ENCODE peak calls at places on chromosomes 6 and 20, in ten cellular contexts. S is heart right ventricle; M is psoas muscle; L is mammary epithelial cell; B is uterus; F is body of pancreas; K is neuronal stem cell; Q is IMR-90; J is right lobe of liver; Z is effector memory CD4-positive, alpha-beta T cell. V is an unnamed sample. For H3K36me3, H3K4me1 and H3K9me3, the result is how much of the 10 kb centered on the place peaks cover.

GRCh38 chr6:98092326-98092725 is 742.0 kb upstream of the POU3F2 start:
- DNase-seq in L (no peak), Q (no peak), M (no peak), K (no peak), F (no peak), S (no peak), Z (no peak), B (no peak), J (no peak), V (no peak)

GRCh38 chr20:53077373-53078205 is 105.4 kb downstream of the TSHZ2 start:
- DNase-seq in Q (no peak), B (peak), M (no peak), Z (no peak), L (peak), J (peak), S (no peak), K (no peak), F (peak), V (no peak)

GRCh38 chr20:32743237-32744112 is at the start of gene COMMD7:
- DNase-seq in F (peak), M (peak), K (no peak), Q (peak), B (no peak), S (peak), J (peak), Z (peak), L (peak), V (no peak)

GRCh38 chr20:57069442-57069841 is 197.0 kb downstream of the BMP7 start:
- DNase-seq in Z (no peak), B (no peak), S (no peak), Q (no peak), K (no peak), M (no peak), J (no peak), F (no peak), L (no peak), V (no peak)

GRCh38 chr20:53827292-53827995 is 233.8 kb upstream of the ZNF217 start:
- DNase-seq in Z (no peak), L (no peak), M (no peak), B (no peak), F (no peak), S (no peak), Q (no peak), J (no peak), K (no peak), V (no peak)

GRCh38 chr6:85754894-85755293 is 112.2 kb upstream of the SYNCRIP start:
- DNase-seq in L (no peak), Z (no peak), Q (no peak), M (no peak), S (no peak), F (no peak), K (no peak), J (no peak), B (no peak), V (no peak)

GRCh38 chr6:163387317-163387716 is 27.2 kb upstream of the QKI start:
- DNase-seq in M (no peak), Z (no peak), S (no peak), Q (peak), F (no peak), J (no peak), K (no peak), B (no peak), L (peak), V (no peak)

GRCh38 chr6:170287371-170287876 is 3.5 kb downstream of the DLL1 start:
- DNase-seq in K (no peak), S (peak), J (peak), M (peak), B (no peak), Q (no peak), Z (no peak), L (no peak), F (no peak), V (no peak)

GRCh38 chr6:146027586-146028249 is 1.1 kb upstream of the GRM1 start:
- DNase-seq in S (no peak), F (no peak), L (no peak), M (no peak), K (peak), Z (no peak), B (no peak), J (no peak), Q (no peak), V (no peak)

GRCh38 chr6:37979392-37980221 is 160.1 kb downstream of the ZFAND3 start:
- DNase-seq in K (no peak), L (peak), S (no peak), J (no peak), M (no peak), Q (no peak), B (no peak), F (no peak), Z (no peak), V (no peak)

GRCh38 chr6:16337280-16337975 is 99.0 kb downstream of the GMPR start:
- DNase-seq in S (peak), K (no peak), Z (no peak), Q (peak), B (peak), M (peak), L (no peak), F (peak), J (peak), V (peak)

GRCh38 chr20:39631557-39631956 is 669.4 kb downstream of the DHX35 start:
- DNase-seq in Q (no peak), K (no peak), J (no peak), B (no peak), M (no peak), F (no peak), S (no peak), Z (no peak), L (peak), V (no peak)

GRCh38 chr20:61185841-61186601 is 66.0 kb upstream of the CDH4 start:
- DNase-seq in Z (no peak), L (peak), F (peak), S (no peak), B (no peak), Q (peak), M (no peak), J (no peak), K (no peak), V (no peak)

GRCh38 chr20:53940883-53941546 is 129.4 kb downstream of the BCAS1 start:
- DNase-seq in J (no peak), S (peak), B (no peak), F (peak), L (peak), M (no peak), Q (peak), K (no peak), Z (no peak), V (no peak)

GRCh38 chr20:19692685-19693119 is 65.4 kb upstream of the RIN2 start:
- DNase-seq in L (peak), K (peak), F (peak), Z (no peak), M (peak), Q (peak), S (peak), J (peak), B (peak), V (no peak)

GRCh38 chr20:37315293-37316110 is 26.0 kb downstream of the MANBAL start:
- DNase-seq in L (peak), Z (no peak), Q (peak), J (no peak), B (peak), F (peak), S (peak), M (peak), K (no peak), V (no peak)

GRCh38 chr6:90284745-90285481 is 11.7 kb downstream of the BACH2 start:
- DNase-seq in L (peak), Q (peak), J (no peak), M (no peak), B (no peak), F (no peak), S (no peak), Z (no peak), K (no peak), V (no peak)

GRCh38 chr6:18101271-18101670 is 21.2 kb downstream of the NHLRC1 start:
- DNase-seq in K (no peak), Q (peak), J (no peak), F (no peak), S (no peak), Z (no peak), M (no peak), B (no peak), L (peak), V (no peak)

GRCh38 chr6:167769408-167770190 is 57.1 kb upstream of the AFDN start:
- DNase-seq in Q (no peak), S (no peak), J (no peak), B (no peak), F (no peak), M (no peak), L (no peak), K (no peak), Z (no peak), V (no peak)

GRCh38 chr20:64057628-64058498 is 5.1 kb upstream of the TCEA2 start:
- DNase-seq in K (no peak), M (peak), F (peak), J (peak), B (peak), Q (peak), S (peak), Z (peak), L (no peak), V (no peak)

GRCh38 chr6:155103816-155104366 is 108.8 kb downstream of the TIAM2 start:
- DNase-seq in K (no peak), L (no peak), J (no peak), M (no peak), B (no peak), Z (no peak), Q (no peak), S (no peak), F (no peak), V (no peak)

GRCh38 chr20:22836211-22836610 is 198.9 kb upstream of the SSTR4 start:
- DNase-seq in K (no peak), J (no peak), Z (no peak), B (no peak), S (no peak), F (no peak), M (no peak), Q (no peak), L (peak), V (no peak)

GRCh38 chr6:168524644-168525043 is 83.7 kb downstream of the SMOC2 start:
- DNase-seq in S (no peak), J (no peak), M (peak), Z (no peak), K (no peak), F (no peak), L (no peak), B (peak), Q (no peak), V (no peak)

GRCh38 chr20:8996817-8997512 is 71.9 kb upstream of the PLCB4 start:
- DNase-seq in F (no peak), Q (no peak), B (no peak), L (no peak), S (no peak), Z (no peak), M (no peak), K (no peak), J (no peak), V (no peak)

GRCh38 chr6:42968783-42969182 is 8.2 kb downstream of the GNMT start:
- DNase-seq in L (no peak), S (no peak), Q (no peak), Z (no peak), M (no peak), J (no peak), B (no peak), K (no peak), F (no peak), V (no peak)
- H3K36me3 ChIP-seq in L (under half), S (under half), Q (under half), Z (under half), M (half or more), J (under half), B (under half), K (under half), F (under half), V (under half)

GRCh38 chr6:159109391-159109790 is 59.8 kb upstream of the FNDC1 start:
- DNase-seq in F (no peak), M (no peak), L (no peak), S (no peak), J (no peak), Z (no peak), K (no peak), Q (no peak), B (no peak), V (no peak)

GRCh38 chr6:159107451-159108260 is 61.5 kb upstream of the FNDC1 start:
- DNase-seq in S (no peak), Z (peak), Q (no peak), B (no peak), M (peak), F (no peak), K (no peak), L (no peak), J (no peak), V (no peak)

GRCh38 chr6:159106627-159107241 is 61.9 kb upstream of the TAGAP start:
- DNase-seq in L (peak), Z (peak), S (peak), B (peak), F (peak), M (peak), K (peak), Q (peak), J (peak), V (no peak)

GRCh38 chr6:159110013-159110412 is 59.2 kb upstream of the FNDC1 start:
- DNase-seq in M (no peak), J (no peak), S (no peak), B (no peak), L (peak), Q (peak), K (peak), F (no peak), Z (no peak), V (no peak)

GRCh38 chr6:159108438-159108985 is 60.7 kb upstream of the FNDC1 start:
- DNase-seq in S (no peak), K (no peak), L (no peak), J (no peak), F (no peak), Q (no peak), Z (no peak), B (no peak), M (no peak), V (no peak)
- H3K4me1 ChIP-seq in S (under half), K (under half), L (under half), J (under half), F (under half), Q (under half), Z (half or more), B (under half), M (under half), V (under half)

GRCh38 chr6:106805771-106806170 is 168.8 kb downstream of the CD24 start:
- DNase-seq in Q (no peak), K (no peak), S (no peak), B (no peak), Z (no peak), L (no peak), M (no peak), J (no peak), F (no peak), V (no peak)

GRCh38 chr6:106805017-106805335 is 169.6 kb downstream of the CD24 start:
- DNase-seq in M (no peak), J (no peak), L (no peak), B (no peak), Q (no peak), S (no peak), K (no peak), F (no peak), Z (no peak), V (no peak)

GRCh38 chr6:106811088-106811686 is 163.3 kb downstream of the CD24 start:
- DNase-seq in M (no peak), S (no peak), B (no peak), L (no peak), Q (no peak), Z (no peak), K (no peak), F (no peak), J (no peak), V (no peak)

GRCh38 chr6:106807946-106808611 is 166.4 kb downstream of the CD24 start:
- DNase-seq in Q (no peak), Z (no peak), S (no peak), J (no peak), K (no peak), B (no peak), L (no peak), M (no peak), F (no peak), V (no peak)

GRCh38 chr6:106808758-106809157 is 165.8 kb downstream of the CD24 start:
- DNase-seq in Z (no peak), F (no peak), Q (no peak), J (no peak), S (no peak), L (no peak), M (no peak), K (no peak), B (no peak), V (no peak)
- H3K9me3 ChIP-seq in Z (under half), F (under half), Q (under half), J (under half), S (under half), L (under half), M (under half), K (under half), B (under half), V (under half)

GRCh38 chr6:107645740-107646139 is 155.8 kb downstream of the SOBP start:
- DNase-seq in Q (no peak), K (no peak), L (no peak), F (no peak), B (no peak), S (no peak), M (no peak), Z (no peak), J (no peak), V (no peak)

GRCh38 chr6:107641500-107641931 is 151.6 kb downstream of the SOBP start:
- DNase-seq in Z (no peak), K (no peak), F (peak), J (peak), L (no peak), S (peak), B (no peak), Q (no peak), M (peak), V (no peak)

GRCh38 chr6:107644513-107644912 is 154.6 kb downstream of the SOBP start:
- DNase-seq in S (no peak), K (no peak), J (no peak), Z (no peak), M (no peak), L (no peak), F (no peak), B (no peak), Q (no peak), V (no peak)

GRCh38 chr6:107646176-107646575 is 156.3 kb downstream of the SOBP start:
- DNase-seq in S (peak), B (peak), L (no peak), J (no peak), K (no peak), F (peak), M (peak), Z (no peak), Q (no peak), V (no peak)

DNA sequence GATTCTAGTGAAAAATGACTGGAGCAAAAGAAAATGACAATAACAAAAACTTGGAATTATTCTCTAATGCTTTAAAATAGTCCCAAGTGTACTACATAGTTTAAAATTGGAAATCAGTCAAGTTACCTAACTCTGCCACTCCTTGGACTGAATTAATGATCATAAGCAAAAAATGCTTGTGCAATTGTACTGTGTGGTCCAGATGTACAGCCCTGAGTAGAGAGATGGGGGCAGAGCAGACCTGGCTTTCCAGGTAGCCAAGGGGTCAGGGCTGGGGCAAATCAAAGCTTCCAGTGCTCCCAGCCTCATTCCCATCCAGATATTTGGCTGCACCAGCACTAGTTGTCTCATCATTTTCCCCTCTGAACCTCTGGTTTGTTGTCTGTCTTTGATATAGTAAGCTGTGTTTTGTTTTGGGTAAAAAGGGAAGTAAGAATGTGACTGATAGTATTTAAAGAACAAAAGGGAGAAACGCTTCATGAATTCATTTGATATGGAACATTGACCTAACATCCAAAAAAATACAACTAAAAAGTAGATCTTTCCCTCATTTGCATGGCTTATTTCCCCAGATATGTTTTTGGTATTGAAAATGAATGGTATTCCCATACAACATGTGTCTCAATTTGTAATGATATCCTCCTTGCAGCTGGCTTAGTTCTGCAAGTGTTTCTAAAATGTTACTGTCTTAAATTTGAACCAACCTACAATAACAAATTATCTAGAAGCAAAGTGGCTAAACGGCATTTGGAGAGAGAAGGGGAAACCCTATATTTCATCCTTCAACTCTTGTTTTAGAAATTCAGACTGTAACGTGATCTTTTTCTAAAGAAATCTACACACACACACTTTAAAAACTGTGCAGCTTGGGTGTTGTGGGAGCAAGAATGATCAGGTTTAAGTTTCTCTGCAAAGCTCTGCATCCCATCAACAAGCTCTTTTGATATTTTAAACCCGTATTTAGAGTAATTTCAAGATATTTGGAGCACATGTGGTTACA is 152.7 kb downstream of the SOBP start:
- DNase-seq in Q (no peak), L (no peak), S (no peak), B (no peak), Z (no peak), M (no peak), K (no peak), J (no peak), F (no peak), V (no peak)
- H3K36me3 ChIP-seq in Q (under half), L (under half), S (under half), B (under half), Z (under half), M (under half), K (under half), J (under half), F (under half), V (under half)

DNA sequence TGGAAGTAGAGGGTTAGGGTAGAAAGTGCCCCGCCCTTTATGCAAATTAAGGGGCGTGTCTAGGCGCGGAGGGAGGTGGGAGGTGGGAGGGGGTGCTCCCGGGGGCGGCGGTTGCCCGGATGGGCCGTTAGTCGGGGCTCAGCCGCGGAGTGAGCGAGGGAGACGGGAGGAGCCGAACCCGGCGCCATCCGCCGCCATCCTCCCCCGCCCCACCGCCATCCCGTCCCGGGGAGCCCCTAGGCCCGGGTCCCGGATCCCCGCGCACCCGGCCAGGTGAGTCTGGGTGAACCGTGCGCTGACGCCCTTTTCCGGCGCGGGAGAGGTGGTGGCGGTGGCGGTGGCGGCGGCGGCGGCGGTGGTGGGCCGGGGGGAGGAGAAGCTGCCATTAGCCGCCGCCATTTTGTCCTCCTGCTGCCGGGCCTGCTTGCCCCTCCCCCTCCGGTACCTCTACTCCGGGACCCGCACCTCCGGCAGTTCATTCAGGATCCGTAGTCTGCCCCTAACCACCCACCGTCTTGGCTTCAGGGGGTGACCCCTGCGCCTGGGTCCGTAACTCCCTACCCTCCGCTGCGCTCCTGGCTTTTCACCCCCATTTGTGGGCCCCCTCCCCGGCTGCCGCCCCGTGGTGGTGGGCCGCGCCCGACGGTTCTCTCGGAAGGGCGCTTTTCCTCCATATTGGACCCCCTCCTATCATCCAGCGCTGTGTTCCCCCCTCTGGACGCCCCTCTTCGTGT is at the start of gene PRRC2A:
- DNase-seq in Q (peak), J (no peak), S (peak), L (no peak), F (peak), M (no peak), Z (no peak), K (no peak), B (peak), V (peak)
- H3K4me1 ChIP-seq in Q (under half), J (under half), S (under half), L (under half), F (under half), M (under half), Z (under half), K (under half), B (under half), V (under half)

DNA sequence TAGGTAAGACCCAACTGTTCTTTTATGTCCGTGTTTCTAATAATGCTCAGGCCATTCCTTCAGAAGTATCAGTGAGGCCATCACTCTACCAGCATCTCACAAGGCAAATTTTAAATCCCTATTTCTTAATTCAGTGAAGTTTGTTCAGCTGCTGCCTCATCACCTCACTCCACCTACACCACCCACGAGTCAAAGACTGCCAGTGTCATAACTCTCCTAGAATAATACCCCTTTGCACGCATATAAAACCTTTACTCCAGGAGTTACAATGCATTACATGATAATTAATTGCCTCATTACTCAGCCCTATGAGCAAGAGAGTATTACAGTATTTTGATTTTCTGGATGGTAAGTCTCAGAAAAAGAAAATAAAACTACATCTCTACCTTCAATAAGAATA is 793.6 kb downstream of the TFAP2A start:
- DNase-seq in K (no peak), Z (no peak), F (no peak), B (no peak), J (no peak), L (peak), S (no peak), Q (peak), M (no peak), V (no peak)
- H3K9me3 ChIP-seq in K (under half), Z (under half), F (under half), B (under half), J (under half), L (under half), S (under half), Q (under half), M (under half), V (under half)

GRCh38 chr20:3670511-3670910 is 7.3 kb upstream of the GFRA4 start:
- DNase-seq in Q (peak), K (no peak), Z (no peak), L (no peak), F (no peak), M (no peak), J (no peak), S (no peak), B (no peak), V (no peak)
- H3K36me3 ChIP-seq in Q (under half), K (under half), Z (under half), L (under half), F (under half), M (under half), J (under half), S (under half), B (under half), V (under half)

V was measured in thoracic aorta.